ENCODE peak calls at places on chromosomes 13 and 19, in six cellular contexts. A is astrocyte of the spinal cord, G is kidney epithelial cell, Z is omental fat pad, O is body of pancreas, J is heart right ventricle. Y is an unnamed sample.

GRCh38 chr13:97068146-97068545 is 73.9 kb upstream of the OXGR1 start:
- DNase-seq in Z (no peak), G (no peak), O (no peak), J (no peak), A (peak; percentile 78), Y (no peak)

GRCh38 chr19:28289294-28290063 is 923.5 kb downstream of the UQCRFS1 start:
- DNase-seq in O (peak; percentile 19), G (no peak), J (no peak), Z (no peak), A (peak; percentile 14), Y (no peak)

GRCh38 chr19:11092181-11092538 is 2.9 kb downstream of the LDLR start:
- DNase-seq in G (peak; percentile 57), O (peak; percentile 40), J (no peak), A (peak; percentile 75), Z (no peak), Y (no peak)

GRCh38 chr13:40982772-40983171 is 36.3 kb downstream of the ELF1 start:
- DNase-seq in O (no peak), G (no peak), J (peak; percentile 76), Z (no peak), A (peak; percentile 73), Y (no peak)

GRCh38 chr19:46384396-46384795 is 29.0 kb downstream of the CCDC8 start:
- DNase-seq in G (no peak), O (peak; percentile 10), A (no peak), J (peak; percentile 47), Z (no peak), Y (no peak)

GRCh38 chr19:37942516-37942902 is 35.5 kb downstream of the SIPA1L3 start:
- DNase-seq in J (no peak), Z (no peak), G (no peak), A (no peak), O (no peak), Y (no peak)

GRCh38 chr13:41639237-41639904 is 182.0 kb downstream of the RGCC start:
- DNase-seq in J (no peak), Z (no peak), A (no peak), G (no peak), O (no peak), Y (no peak)

GRCh38 chr19:6766357-6767080 is 716 bp downstream of the SH2D3A start:
- DNase-seq in A (no peak), G (no peak), J (no peak), O (no peak), Z (no peak), Y (no peak)

GRCh38 chr19:46860846-46861690 is at the start of gene ARHGAP35:
- DNase-seq in G (no peak), A (no peak), J (no peak), Z (no peak), O (peak; percentile 40), Y (no peak)

GRCh38 chr13:99162543-99162942 is 38.1 kb upstream of the UBAC2 start:
- DNase-seq in O (no peak), J (no peak), A (no peak), G (no peak), Z (no peak), Y (no peak)

GRCh38 chr19:16066611-16067104 is 9.6 kb upstream of the TPM4 start:
- DNase-seq in A (no peak), Z (no peak), G (no peak), O (no peak), J (peak; percentile 34), Y (no peak)

GRCh38 chr19:7355151-7355845 is 6.6 kb downstream of the ARHGEF18 start:
- DNase-seq in G (no peak), Z (no peak), J (no peak), O (no peak), A (no peak), Y (no peak)

GRCh38 chr19:29587518-29587986 is 18.5 kb upstream of the POP4 start:
- DNase-seq in A (no peak), O (no peak), J (no peak), Z (no peak), G (no peak), Y (no peak)

GRCh38 chr13:38566526-38566925 is 120.4 kb upstream of the FREM2 start:
- DNase-seq in G (no peak), A (no peak), Z (no peak), O (no peak), J (no peak), Y (no peak)

GRCh38 chr13:77907653-77908341 is 10.8 kb downstream of the EDNRB start:
- DNase-seq in O (no peak), G (no peak), J (peak; percentile 38), A (no peak), Z (no peak), Y (no peak)

GRCh38 chr13:98677398-98677797 is 75.1 kb downstream of the SLC15A1 start:
- DNase-seq in Z (no peak), O (no peak), A (peak; percentile 98), G (no peak), J (no peak), Y (no peak)

GRCh38 chr13:51303882-51304281 is 35.6 kb upstream of the SERPINE3 start:
- DNase-seq in Z (no peak), O (no peak), G (no peak), J (no peak), A (no peak), Y (no peak)

GRCh38 chr13:79741006-79741405 is 260.1 kb downstream of the NDFIP2 start:
- DNase-seq in A (peak; percentile 52), O (no peak), Z (no peak), J (peak; percentile 14), G (peak; percentile 42), Y (no peak)

GRCh38 chr13:60690607-60691006 is 293.6 kb downstream of the TDRD3 start:
- DNase-seq in G (no peak), Z (no peak), J (no peak), O (no peak), A (no peak), Y (no peak)

GRCh38 chr19:4589579-4590410 is 30.3 kb upstream of the SEMA6B start:
- DNase-seq in A (no peak), G (no peak), Z (no peak), J (no peak), O (no peak), Y (no peak)

GRCh38 chr19:50286443-50286842 is 42.7 kb downstream of the KCNC3 start:
- DNase-seq in Z (no peak), J (no peak), G (no peak), O (no peak), A (no peak), Y (no peak)

GRCh38 chr19:9431475-9431874 is 3.9 kb downstream of the ZNF266 start:
- DNase-seq in Z (no peak), G (no peak), A (peak; percentile 13), J (peak; percentile 21), O (no peak), Y (no peak)

GRCh38 chr19:54674021-54674617 is 11.3 kb downstream of the LILRB4 start:
- DNase-seq in Z (no peak), A (no peak), J (no peak), O (no peak), G (no peak), Y (no peak)

GRCh38 chr19:13629687-13630357 is 123.5 kb upstream of the CACNA1A start:
- DNase-seq in A (peak; percentile 46), J (no peak), Z (no peak), G (no peak), O (no peak), Y (no peak)

GRCh38 chr19:53183146-53183545 is 10.0 kb downstream of the ZNF665 start:
- DNase-seq in O (no peak), A (peak; percentile 76), G (no peak), J (no peak), Z (no peak), Y (no peak)

GRCh38 chr19:6527893-6528543 is 2.8 kb upstream of the TNFSF9 start:
- DNase-seq in A (no peak), Z (no peak), J (no peak), O (no peak), G (no peak), Y (no peak)

DNA sequence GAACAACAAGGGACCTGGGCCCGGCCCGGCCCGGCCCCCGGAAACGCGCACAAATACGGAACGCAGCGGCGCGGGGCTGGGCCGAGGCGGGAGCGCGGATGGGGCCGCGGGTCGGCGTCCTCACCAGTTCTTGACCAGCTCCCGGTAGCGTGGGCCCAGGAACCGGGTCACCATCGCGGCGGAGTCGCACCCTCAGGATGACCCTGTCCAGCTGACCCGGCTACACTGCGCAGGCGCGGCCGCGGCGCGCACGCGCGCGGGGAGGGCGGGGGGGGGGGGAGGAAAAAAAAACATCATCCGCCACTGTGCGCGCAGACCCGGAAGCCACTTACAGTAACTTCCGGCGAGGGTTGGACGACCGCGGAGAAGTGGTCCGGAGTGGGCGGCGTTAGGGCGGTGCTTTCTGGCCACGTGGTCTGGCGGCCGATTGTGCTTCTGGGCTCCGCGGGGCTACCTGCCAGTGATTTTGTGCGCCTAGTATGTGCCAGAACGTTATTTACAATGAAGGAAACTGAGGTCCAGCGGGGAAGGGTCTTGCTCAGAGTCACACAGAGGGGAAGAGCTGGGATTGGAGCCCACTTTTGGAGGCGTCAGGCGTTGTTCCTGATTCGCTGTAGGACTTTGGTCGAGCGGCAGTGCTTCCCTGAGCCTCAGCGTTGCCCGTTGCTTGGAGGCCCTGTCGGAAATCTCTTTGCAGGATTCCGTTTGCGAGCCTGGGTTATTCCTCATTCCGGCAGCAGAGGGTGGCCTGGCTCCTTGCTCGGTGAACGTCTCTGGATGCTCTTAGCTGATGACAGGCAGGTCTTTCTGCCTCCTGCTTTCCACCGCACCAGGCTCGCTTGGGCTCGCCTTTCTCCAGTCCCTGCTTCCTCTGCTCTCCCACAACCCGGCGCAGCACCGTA is at the start of gene UQCR11:
- DNase-seq in O (peak; percentile 95), Z (peak; percentile 77), J (peak; percentile 96), A (peak; percentile 96), G (peak; percentile 76), Y (peak; percentile 84)
- TF ChIP-seq CTCF in O (peak; percentile 80), Z (no peak), J (peak; percentile 63), A (peak; percentile 60), G (peak; percentile 57), Y (peak; percentile 61)

DNA sequence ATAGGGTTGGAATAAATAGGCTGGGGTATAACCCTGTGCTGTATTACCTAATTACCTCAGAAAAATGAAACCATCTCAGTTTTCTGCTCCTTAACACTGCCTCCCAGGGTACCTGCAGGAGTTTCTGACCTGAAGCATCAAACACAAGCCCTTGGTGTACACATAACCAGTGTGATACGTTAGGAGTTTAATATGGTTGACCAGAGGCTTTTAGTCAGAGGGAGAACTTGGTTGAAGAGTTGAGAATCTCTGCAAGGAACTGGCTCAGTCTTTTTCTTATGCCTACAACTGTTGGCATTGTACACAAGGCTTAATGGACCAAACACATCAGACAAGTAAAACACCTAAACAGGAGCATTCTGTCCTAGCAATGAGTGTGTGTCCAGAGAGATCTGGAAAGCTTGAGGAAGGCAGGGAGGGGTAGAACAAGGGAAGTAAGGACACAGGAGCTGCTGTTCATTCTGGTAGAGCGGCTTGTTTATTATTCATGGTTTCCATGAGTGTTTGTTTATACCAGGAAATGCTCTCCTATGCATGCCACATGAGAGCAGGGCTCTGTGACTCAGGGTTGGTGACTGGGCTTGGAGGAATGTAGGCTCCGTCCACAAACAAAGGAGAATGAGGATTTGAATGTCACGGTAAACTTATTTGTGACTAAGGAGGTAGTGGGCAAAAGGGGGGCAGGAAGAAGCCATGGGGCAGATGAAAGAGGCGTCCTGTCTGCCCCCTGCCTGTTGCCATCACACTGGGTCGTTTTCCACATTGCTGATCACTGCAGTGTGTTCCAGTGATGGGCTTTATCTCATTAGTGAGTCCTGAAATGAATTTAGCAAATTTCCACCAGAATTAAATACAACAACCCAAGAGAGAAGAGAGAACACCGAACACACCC is 11.9 kb upstream of the SPATA13 start:
- DNase-seq in O (peak; percentile 34), G (peak; percentile 97), A (peak; percentile 97), J (no peak), Z (no peak), Y (no peak)
- TF ChIP-seq CTCF in O (no peak), G (peak; percentile 48), A (no peak), J (no peak), Z (no peak), Y (no peak)

GRCh38 chr19:35135389-35135909 is 590 bp upstream of the LGI4 start:
- DNase-seq in O (peak; percentile 81), A (peak; percentile 44), J (peak; percentile 80), G (no peak), Z (peak; percentile 51), Y (no peak)
- TF ChIP-seq CTCF in O (peak; percentile 92), A (peak; percentile 89), J (peak; percentile 90), G (peak; percentile 91), Z (peak; percentile 77), Y (peak; percentile 91)

GRCh38 chr13:108957369-108958012 is 328.1 kb downstream of the MYO16 start:
- DNase-seq in O (no peak), G (peak; percentile 69), J (no peak), Z (no peak), A (peak; percentile 88), Y (no peak)
- TF ChIP-seq CTCF in O (no peak), G (peak; percentile 1), J (no peak), Z (no peak), A (no peak), Y (no peak)